ENCODE peak calls at places on chromosomes 11 and 22, in seven cellular contexts. N is activated naive CD8-positive, alpha-beta T cell treated with anti-CD3 and anti-CD28 coated beads, Interleukin-2, amount 50 U/mL, for 24 hours; H is right cardiac atrium; S is cardiac muscle cell; F is T-cell; Q is activated naive CD4-positive, alpha-beta T cell treated with anti-CD3 and anti-CD28 coated beads for 36 hours; E is activated T-helper 1 cell treated with Interleukin-2 at 50 U/mL for 16 hours. C is an unnamed sample.

GRCh38 chr11:31150841-31151240 is 218.7 kb downstream of the DCDC1 start:
- DNase-seq in S (no peak), E (no peak), N (no peak), H (no peak), Q (no peak), F (no peak), C (no peak)

GRCh38 chr11:36818410-36818809 is 220.4 kb upstream of the RAG2 start:
- DNase-seq in N (no peak), H (peak; percentile 10), S (no peak), E (no peak), F (no peak), Q (no peak), C (no peak)

GRCh38 chr22:38938221-38938620 is 19.2 kb upstream of the APOBEC3A start:
- DNase-seq in S (no peak), E (no peak), Q (no peak), N (no peak), H (no peak), F (no peak), C (no peak)

GRCh38 chr11:47415949-47416472 is 7.6 kb downstream of the SLC39A13 start:
- DNase-seq in Q (no peak), S (peak; percentile 96), F (no peak), N (no peak), H (peak; percentile 90), E (no peak), C (no peak)

GRCh38 chr11:102545701-102546100 is 15.2 kb upstream of the MMP7 start:
- DNase-seq in N (no peak), F (no peak), Q (no peak), H (no peak), S (no peak), E (no peak), C (no peak)

GRCh38 chr22:38228873-38229740 is 27.3 kb downstream of the MAFF start:
- DNase-seq in H (peak; percentile 62), S (peak; percentile 60), F (no peak), N (no peak), Q (no peak), E (no peak), C (no peak)

GRCh38 chr11:66543263-66544107 is 2.4 kb downstream of the ZDHHC24 start:
- DNase-seq in E (peak; percentile 47), S (peak; percentile 68), F (peak; percentile 45), H (peak; percentile 49), N (peak; percentile 71), Q (peak; percentile 81), C (peak; percentile 49)

GRCh38 chr11:41245704-41246398 is 213.6 kb downstream of the LRRC4C start:
- DNase-seq in N (no peak), Q (no peak), S (no peak), E (no peak), H (no peak), F (no peak), C (no peak)

GRCh38 chr11:94193288-94193687 is 64.6 kb downstream of the PANX1 start:
- DNase-seq in N (no peak), F (no peak), H (no peak), Q (no peak), S (peak; percentile 60), E (no peak), C (no peak)

GRCh38 chr11:9280655-9281301 is 15.6 kb upstream of the DENND5A start:
- DNase-seq in Q (peak; percentile 73), F (peak; percentile 10), H (no peak), S (peak; percentile 78), E (no peak), N (peak; percentile 55), C (peak; percentile 44)

GRCh38 chr11:64538501-64538951 is 52.5 kb upstream of the SLC22A12 start:
- DNase-seq in E (no peak), H (no peak), S (no peak), N (no peak), F (no peak), Q (no peak), C (no peak)

GRCh38 chr11:11396290-11397042 is 43.4 kb upstream of the CSNK2A3 start:
- DNase-seq in E (no peak), N (no peak), Q (no peak), F (no peak), S (peak; percentile 95), H (no peak), C (no peak)

GRCh38 chr11:47044112-47044511 is 107.6 kb downstream of the CSTPP1 start:
- DNase-seq in F (no peak), E (no peak), H (no peak), S (no peak), N (no peak), Q (no peak), C (no peak)

GRCh38 chr11:104546486-104546885 is 351.8 kb downstream of the CASP12 start:
- DNase-seq in S (no peak), E (no peak), H (no peak), F (no peak), Q (no peak), N (no peak), C (no peak)

GRCh38 chr11:67117667-67118058 is 1.4 kb upstream of the KDM2A start:
- DNase-seq in N (peak; percentile 65), Q (peak; percentile 70), S (peak; percentile 52), F (no peak), H (peak; percentile 44), E (peak; percentile 18), C (peak; percentile 24)

GRCh38 chr11:27926469-27926868 is 181.5 kb downstream of the KIF18A start:
- DNase-seq in E (no peak), S (no peak), H (no peak), N (no peak), F (no peak), Q (no peak), C (no peak)

GRCh38 chr11:76419896-76420295 is 24.9 kb upstream of the EMSY start:
- DNase-seq in E (no peak), F (no peak), Q (peak; percentile 32), S (peak; percentile 3), N (no peak), H (no peak), C (no peak)

C was measured in activated gamma-delta T cell treated with anti-CD3 and anti-CD28 coated beads, Interleukin-2, amount 50 U/mL, for 16 hours.